ENCODE peak calls at places on chromosomes 6 and 20, in six cellular contexts. One of them, this sample, is unnamed.

GRCh38 chr6:107386904-107387303 is 72.5 kb downstream of the PDSS2 start:
- DNase-seq in Panc1: no peak
- DNase-seq in HAP-1: no peak
- DNase-seq in PC-3: no peak
- DNase-seq in aorta: no peak
- DNase-seq in effector memory CD4-positive, alpha-beta T cell: no peak
- DNase-seq in this sample: no peak

GRCh38 chr6:151389640-151390275 is 1.6 kb downstream of the ZBTB2 start:
- DNase-seq in Panc1: no peak
- DNase-seq in effector memory CD4-positive, alpha-beta T cell: peak; percentile 12
- DNase-seq in aorta: peak; percentile 74
- DNase-seq in HAP-1: peak; percentile 83
- DNase-seq in PC-3: peak; percentile 58
- DNase-seq in this sample: peak; percentile 80

GRCh38 chr6:119463081-119463626 is 113.6 kb upstream of the MAN1A1 start:
- DNase-seq in Panc1: no peak
- DNase-seq in effector memory CD4-positive, alpha-beta T cell: no peak
- DNase-seq in aorta: no peak
- DNase-seq in HAP-1: no peak
- DNase-seq in PC-3: no peak
- DNase-seq in this sample: no peak

GRCh38 chr6:117483004-117483644 is 650 bp downstream of the DCBLD1 start:
- DNase-seq in aorta: peak; percentile 76
- DNase-seq in Panc1: no peak
- DNase-seq in effector memory CD4-positive, alpha-beta T cell: no peak
- DNase-seq in PC-3: peak; percentile 43
- DNase-seq in HAP-1: peak; percentile 74
- DNase-seq in this sample: peak; percentile 78

GRCh38 chr6:118810420-118811027 is 83.4 kb upstream of the ASF1A start:
- DNase-seq in effector memory CD4-positive, alpha-beta T cell: peak; percentile 57
- DNase-seq in Panc1: no peak
- DNase-seq in aorta: no peak
- DNase-seq in HAP-1: no peak
- DNase-seq in PC-3: no peak
- DNase-seq in this sample: no peak

GRCh38 chr6:78989191-78989590 is 88.9 kb downstream of the PHIP start:
- DNase-seq in HAP-1: no peak
- DNase-seq in PC-3: no peak
- DNase-seq in Panc1: no peak
- DNase-seq in aorta: no peak
- DNase-seq in effector memory CD4-positive, alpha-beta T cell: no peak
- DNase-seq in this sample: no peak

GRCh38 chr6:2831392-2831791 is 10.3 kb downstream of the SERPINB1 start:
- DNase-seq in aorta: no peak
- DNase-seq in effector memory CD4-positive, alpha-beta T cell: no peak
- DNase-seq in HAP-1: no peak
- DNase-seq in Panc1: no peak
- DNase-seq in PC-3: no peak
- DNase-seq in this sample: no peak

GRCh38 chr20:20466341-20466879 is 98.5 kb downstream of the INSM1 start:
- DNase-seq in aorta: no peak
- DNase-seq in effector memory CD4-positive, alpha-beta T cell: no peak
- DNase-seq in Panc1: no peak
- DNase-seq in HAP-1: no peak
- DNase-seq in PC-3: no peak
- DNase-seq in this sample: no peak

GRCh38 chr6:30533460-30534294 is 22.6 kb downstream of the GNL1 start:
- DNase-seq in HAP-1: no peak
- DNase-seq in PC-3: no peak
- DNase-seq in effector memory CD4-positive, alpha-beta T cell: no peak
- DNase-seq in aorta: no peak
- DNase-seq in Panc1: no peak
- DNase-seq in this sample: no peak

GRCh38 chr20:57695012-57695411 is 14.8 kb downstream of the PMEPA1 start:
- DNase-seq in effector memory CD4-positive, alpha-beta T cell: no peak
- DNase-seq in Panc1: no peak
- DNase-seq in PC-3: peak; percentile 99
- DNase-seq in aorta: no peak
- DNase-seq in HAP-1: no peak
- DNase-seq in this sample: no peak

GRCh38 chr20:22491188-22491500 is 93.2 kb downstream of the FOXA2 start:
- DNase-seq in PC-3: no peak
- DNase-seq in aorta: no peak
- DNase-seq in effector memory CD4-positive, alpha-beta T cell: no peak
- DNase-seq in Panc1: no peak
- DNase-seq in HAP-1: no peak
- DNase-seq in this sample: no peak

GRCh38 chr6:53811082-53811481 is 16.3 kb downstream of the LRRC1 start:
- DNase-seq in HAP-1: no peak
- DNase-seq in Panc1: no peak
- DNase-seq in aorta: no peak
- DNase-seq in effector memory CD4-positive, alpha-beta T cell: no peak
- DNase-seq in PC-3: peak; percentile 95
- DNase-seq in this sample: no peak

GRCh38 chr6:34630040-34630439 is 66.5 kb downstream of the ILRUN start:
- DNase-seq in aorta: no peak
- DNase-seq in Panc1: no peak
- DNase-seq in effector memory CD4-positive, alpha-beta T cell: no peak
- DNase-seq in HAP-1: no peak
- DNase-seq in PC-3: peak; percentile 90
- DNase-seq in this sample: peak; percentile 90

GRCh38 chr6:135310291-135310690 is 129.2 kb downstream of the MYB start:
- DNase-seq in PC-3: no peak
- DNase-seq in Panc1: no peak
- DNase-seq in effector memory CD4-positive, alpha-beta T cell: no peak
- DNase-seq in HAP-1: no peak
- DNase-seq in aorta: no peak
- DNase-seq in this sample: no peak

GRCh38 chr6:82953871-82954270 is 111.8 kb downstream of the UBE3D start:
- DNase-seq in effector memory CD4-positive, alpha-beta T cell: no peak
- DNase-seq in aorta: no peak
- DNase-seq in PC-3: no peak
- DNase-seq in HAP-1: no peak
- DNase-seq in Panc1: no peak
- DNase-seq in this sample: peak; percentile 68

GRCh38 chr6:80233262-80233661 is 126.8 kb downstream of the BCKDHB start:
- DNase-seq in Panc1: no peak
- DNase-seq in HAP-1: no peak
- DNase-seq in PC-3: no peak
- DNase-seq in aorta: no peak
- DNase-seq in effector memory CD4-positive, alpha-beta T cell: no peak
- DNase-seq in this sample: no peak

GRCh38 chr6:146775227-146775626 is 176.5 kb downstream of the ADGB start:
- DNase-seq in effector memory CD4-positive, alpha-beta T cell: no peak
- DNase-seq in HAP-1: no peak
- DNase-seq in PC-3: peak; percentile 11
- DNase-seq in aorta: no peak
- DNase-seq in Panc1: no peak
- DNase-seq in this sample: peak; percentile 38

GRCh38 chr6:164693934-164694333 is 615.5 kb downstream of the C6orf118 start:
- DNase-seq in PC-3: no peak
- DNase-seq in HAP-1: no peak
- DNase-seq in Panc1: no peak
- DNase-seq in aorta: no peak
- DNase-seq in effector memory CD4-positive, alpha-beta T cell: no peak
- DNase-seq in this sample: peak; percentile 70

GRCh38 chr6:155142902-155143609 is 120.8 kb upstream of the CLDN20 start:
- DNase-seq in Panc1: no peak
- DNase-seq in effector memory CD4-positive, alpha-beta T cell: no peak
- DNase-seq in PC-3: no peak
- DNase-seq in HAP-1: peak; percentile 23
- DNase-seq in aorta: no peak
- DNase-seq in this sample: peak; percentile 29

GRCh38 chr6:12527339-12527738 is 189.2 kb upstream of the PHACTR1 start:
- DNase-seq in HAP-1: no peak
- DNase-seq in effector memory CD4-positive, alpha-beta T cell: no peak
- DNase-seq in PC-3: no peak
- DNase-seq in aorta: no peak
- DNase-seq in Panc1: no peak
- DNase-seq in this sample: no peak

GRCh38 chr20:48584391-48585249 is 243.2 kb downstream of the PREX1 start:
- DNase-seq in aorta: no peak
- DNase-seq in effector memory CD4-positive, alpha-beta T cell: no peak
- DNase-seq in PC-3: no peak
- DNase-seq in HAP-1: no peak
- DNase-seq in Panc1: no peak
- DNase-seq in this sample: peak; percentile 20

GRCh38 chr6:113585246-113585645 is 271.9 kb upstream of the MARCKS start:
- DNase-seq in aorta: no peak
- DNase-seq in Panc1: no peak
- DNase-seq in effector memory CD4-positive, alpha-beta T cell: no peak
- DNase-seq in HAP-1: no peak
- DNase-seq in PC-3: no peak
- DNase-seq in this sample: no peak

GRCh38 chr6:73644941-73645591 is 8.7 kb downstream of the SLC17A5 start:
- DNase-seq in aorta: no peak
- DNase-seq in effector memory CD4-positive, alpha-beta T cell: no peak
- DNase-seq in HAP-1: no peak
- DNase-seq in Panc1: no peak
- DNase-seq in PC-3: no peak
- DNase-seq in this sample: no peak

GRCh38 chr6:22966711-22967110 is 397.3 kb downstream of the HDGFL1 start:
- DNase-seq in Panc1: no peak
- DNase-seq in PC-3: no peak
- DNase-seq in HAP-1: no peak
- DNase-seq in effector memory CD4-positive, alpha-beta T cell: no peak
- DNase-seq in aorta: no peak
- DNase-seq in this sample: no peak

GRCh38 chr6:111788779-111789276 is 84.4 kb downstream of the FYN start:
- DNase-seq in HAP-1: peak; percentile 10
- DNase-seq in effector memory CD4-positive, alpha-beta T cell: no peak
- DNase-seq in Panc1: no peak
- DNase-seq in PC-3: no peak
- DNase-seq in aorta: no peak
- DNase-seq in this sample: no peak

GRCh38 chr6:106549521-106549920 is 79.8 kb downstream of the RTN4IP1 start:
- DNase-seq in Panc1: no peak
- DNase-seq in aorta: no peak
- DNase-seq in HAP-1: no peak
- DNase-seq in PC-3: no peak
- DNase-seq in effector memory CD4-positive, alpha-beta T cell: no peak
- DNase-seq in this sample: no peak

DNA sequence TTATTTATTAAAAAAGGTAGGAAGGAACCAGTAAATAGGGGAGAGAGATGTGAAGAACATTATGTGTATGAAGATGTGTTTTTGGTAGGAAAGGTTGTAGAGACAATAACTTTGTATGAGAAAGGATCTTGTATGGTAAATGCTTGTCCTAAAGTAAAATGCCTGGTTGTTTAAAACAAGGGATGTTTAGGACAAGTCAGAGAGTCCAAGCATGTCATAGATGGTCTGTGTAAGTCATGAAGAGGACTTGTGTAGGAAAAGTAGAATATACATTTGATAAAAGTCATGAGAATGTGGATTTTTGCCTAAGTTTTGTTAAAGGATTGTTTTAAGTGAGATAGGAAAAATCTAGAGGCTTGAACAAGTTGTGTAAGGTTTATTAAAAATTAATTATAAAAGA is 325.1 kb downstream of the CDH26 start:
- DNase-seq in HAP-1: no peak
- DNase-seq in PC-3: peak; percentile 24
- DNase-seq in Panc1: no peak
- DNase-seq in aorta: no peak
- DNase-seq in effector memory CD4-positive, alpha-beta T cell: no peak
- DNase-seq in this sample: no peak
- H3K9me3 ChIP-seq in HAP-1: peaks cover 4% of the 10 kb centered on the region
- H3K9me3 ChIP-seq in PC-3: peaks cover 46% of the 10 kb centered on the region
- H3K9me3 ChIP-seq in Panc1: peaks cover 7% of the 10 kb centered on the region
- H3K9me3 ChIP-seq in aorta: no peaks in the 10 kb centered on the region
- H3K9me3 ChIP-seq in effector memory CD4-positive, alpha-beta T cell: no peaks in the 10 kb centered on the region
- H3K9me3 ChIP-seq in this sample: no peaks in the 10 kb centered on the region

DNA sequence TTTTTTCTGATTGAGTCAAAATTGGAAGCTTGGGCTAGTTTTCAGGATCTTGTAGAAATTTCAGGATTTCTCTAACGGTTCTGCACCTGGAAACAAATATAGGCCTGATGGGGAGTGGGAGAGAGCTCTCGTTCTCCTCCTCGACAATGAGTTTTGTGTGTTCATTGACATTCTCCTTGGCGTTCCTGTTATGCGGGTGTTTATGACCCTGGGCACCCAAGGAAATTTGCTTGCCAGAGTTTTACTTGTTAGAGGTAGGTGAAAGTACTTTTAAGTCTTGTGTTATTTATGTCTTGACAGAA is 2.2 kb downstream of the ASXL1 start:
- DNase-seq in Panc1: no peak
- DNase-seq in aorta: no peak
- DNase-seq in PC-3: no peak
- DNase-seq in HAP-1: no peak
- DNase-seq in effector memory CD4-positive, alpha-beta T cell: no peak
- DNase-seq in this sample: no peak
- H3K4me1 ChIP-seq in Panc1: peaks cover 54% of the 10 kb centered on the region
- H3K4me1 ChIP-seq in aorta: no peaks in the 10 kb centered on the region
- H3K4me1 ChIP-seq in PC-3: peaks cover 34% of the 10 kb centered on the region
- H3K4me1 ChIP-seq in HAP-1: peaks cover 22% of the 10 kb centered on the region
- H3K4me1 ChIP-seq in effector memory CD4-positive, alpha-beta T cell: peaks cover 29% of the 10 kb centered on the region
- H3K4me1 ChIP-seq in this sample: peaks cover 22% of the 10 kb centered on the region

GRCh38 chr6:99604161-99605073 is 2.2 kb upstream of the PRDM13 start:
- DNase-seq in HAP-1: no peak
- DNase-seq in PC-3: no peak
- DNase-seq in Panc1: no peak
- DNase-seq in effector memory CD4-positive, alpha-beta T cell: no peak
- DNase-seq in aorta: no peak
- DNase-seq in this sample: no peak
- H3K9me3 ChIP-seq in HAP-1: no peaks in the 10 kb centered on the region
- H3K9me3 ChIP-seq in PC-3: no peaks in the 10 kb centered on the region
- H3K9me3 ChIP-seq in Panc1: no peaks in the 10 kb centered on the region
- H3K9me3 ChIP-seq in effector memory CD4-positive, alpha-beta T cell: no peaks in the 10 kb centered on the region
- H3K9me3 ChIP-seq in aorta: peaks cover 2% of the 10 kb centered on the region
- H3K9me3 ChIP-seq in this sample: no peaks in the 10 kb centered on the region

DNA sequence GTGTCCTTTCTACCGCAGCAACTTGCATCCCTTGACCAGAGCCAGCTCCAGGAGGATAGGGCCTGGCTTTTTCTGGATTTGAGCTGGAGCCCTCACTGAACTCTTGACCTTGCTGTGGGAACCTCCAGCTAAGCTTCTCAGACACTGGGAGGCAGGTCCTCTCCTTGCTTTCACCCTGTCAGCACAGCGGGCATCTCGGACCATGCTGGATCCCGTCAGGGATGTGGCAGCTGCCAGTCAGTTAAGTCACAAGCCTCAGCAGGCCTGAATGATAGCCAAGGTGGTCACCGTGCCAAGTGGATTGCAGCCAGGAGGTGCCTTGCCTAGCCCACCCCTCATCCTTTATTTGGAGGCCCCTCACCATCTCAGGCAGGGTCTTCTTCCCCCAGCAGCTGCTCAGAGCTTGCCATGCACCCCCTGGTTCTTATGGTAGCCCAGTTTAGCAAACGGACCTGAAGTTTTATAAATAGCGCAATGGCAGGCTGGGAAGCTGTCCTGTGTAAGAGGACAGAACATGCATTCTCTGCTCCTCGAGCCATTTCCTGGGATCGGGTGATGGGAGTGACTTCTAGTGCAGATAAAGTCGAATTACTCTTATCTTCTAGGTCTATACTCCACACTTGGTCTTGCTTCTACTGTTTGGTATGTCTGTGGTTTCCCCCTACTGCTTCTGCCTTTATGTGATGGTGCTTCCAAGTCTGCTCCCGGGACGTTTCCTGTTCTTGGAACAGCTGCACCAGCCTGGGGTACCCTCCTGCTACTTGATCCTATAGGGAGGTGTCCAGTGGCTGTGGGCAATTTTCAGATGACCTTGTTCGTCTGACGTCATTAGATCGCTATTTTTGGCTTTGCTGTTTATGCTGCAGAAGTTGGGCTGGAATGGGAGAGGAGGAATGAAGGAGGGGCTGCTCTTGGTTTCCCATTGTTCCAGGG is 7.1 kb upstream of the MYLK2 start:
- DNase-seq in aorta: no peak
- DNase-seq in Panc1: no peak
- DNase-seq in effector memory CD4-positive, alpha-beta T cell: no peak
- DNase-seq in HAP-1: no peak
- DNase-seq in PC-3: no peak
- DNase-seq in this sample: peak; percentile 72
- H3K4me1 ChIP-seq in aorta: peaks cover 4% of the 10 kb centered on the region
- H3K4me1 ChIP-seq in Panc1: peaks cover 40% of the 10 kb centered on the region
- H3K4me1 ChIP-seq in effector memory CD4-positive, alpha-beta T cell: no peaks in the 10 kb centered on the region
- H3K4me1 ChIP-seq in HAP-1: no peaks in the 10 kb centered on the region
- H3K4me1 ChIP-seq in PC-3: peaks cover 17% of the 10 kb centered on the region
- H3K4me1 ChIP-seq in this sample: peaks cover 29% of the 10 kb centered on the region

This sample was measured in cardiac muscle cell.